ENCODE peak calls at places on chromosomes 11 and 22, in nine cellular contexts. T is SK-N-SH, G is mesendoderm, V is fibroblast of pulmonary artery, Z is epithelial cell of esophagus, U is sigmoid colon, P is GM23248, B is bronchial epithelial cell, H is astrocyte of the spinal cord. Q is an unnamed sample.

GRCh38 chr11:122076721-122077120 is 39.3 kb downstream of the BLID start:
- DNase-seq in B (no peak), H (no peak), G (no peak), U (no peak), P (no peak), V (no peak), Z (no peak), T (no peak), Q (no peak)

GRCh38 chr11:91981995-91982394 is 242.6 kb upstream of the FAT3 start:
- DNase-seq in G (no peak), T (no peak), U (peak; percentile 89), H (peak; percentile 99), V (peak; percentile 97), P (peak; percentile 95), B (peak; percentile 72), Z (peak; percentile 34), Q (peak; percentile 57)

GRCh38 chr22:41551882-41552582 is 7.8 kb upstream of the POLR3H start:
- DNase-seq in T (no peak), G (no peak), B (no peak), Z (no peak), H (no peak), P (no peak), V (no peak), U (no peak), Q (no peak)

GRCh38 chr11:43952401-43953342 is 10.2 kb downstream of the C11orf96 start:
- DNase-seq in U (no peak), H (no peak), T (no peak), B (no peak), Z (no peak), P (peak; percentile 17), V (no peak), G (no peak), Q (no peak)

GRCh38 chr22:23859201-23859600 is 1.5 kb downstream of the SLC2A11 start:
- DNase-seq in B (no peak), U (no peak), H (no peak), G (no peak), P (no peak), T (no peak), V (no peak), Z (no peak), Q (no peak)

GRCh38 chr22:42462016-42462415 is 29.8 kb upstream of the NFAM1 start:
- DNase-seq in U (no peak), V (no peak), B (no peak), T (peak; percentile 58), Z (no peak), G (peak; percentile 83), H (no peak), P (no peak), Q (no peak)

GRCh38 chr11:113554531-113554930 is 79.3 kb upstream of the DRD2 start:
- DNase-seq in Z (peak; percentile 23), P (no peak), U (no peak), B (peak; percentile 71), H (no peak), V (no peak), T (no peak), G (no peak), Q (no peak)

GRCh38 chr11:89495951-89496350 is 4.8 kb upstream of the NOX4 start:
- DNase-seq in Z (peak; percentile 74), H (peak; percentile 95), U (peak; percentile 70), P (peak; percentile 82), V (peak; percentile 88), T (no peak), G (peak; percentile 90), B (peak; percentile 85), Q (no peak)

GRCh38 chr11:802018-802617 is 2.9 kb downstream of the PIDD1 start:
- DNase-seq in T (no peak), V (no peak), P (no peak), G (no peak), Z (no peak), H (no peak), B (no peak), U (no peak), Q (no peak)

GRCh38 chr11:802693-803466 is 2.2 kb downstream of the PIDD1 start:
- DNase-seq in G (no peak), B (no peak), H (no peak), P (no peak), T (no peak), U (no peak), Z (no peak), V (no peak), Q (no peak)

GRCh38 chr11:804599-804964 is 449 bp downstream of the PIDD1 start:
- DNase-seq in B (no peak), T (peak; percentile 55), H (no peak), G (no peak), Z (no peak), P (no peak), U (no peak), V (no peak), Q (no peak)

GRCh38 chr11:803467-803742 is 1.6 kb downstream of the PIDD1 start:
- DNase-seq in T (no peak), U (no peak), G (no peak), P (no peak), H (no peak), V (no peak), Z (no peak), B (no peak), Q (no peak)

GRCh38 chr11:803770-804598 is 1.0 kb downstream of the PIDD1 start:
- DNase-seq in B (peak; percentile 65), H (no peak), G (no peak), T (peak; percentile 65), P (no peak), U (no peak), Z (peak; percentile 77), V (no peak), Q (no peak)
- H3K4me3 ChIP-seq in B (peak overlapping the region; percentile 58), H (peak overlapping the region; percentile 57), G (no peak overlapping the region), T (peak overlapping the region; percentile 62), P (peak overlapping the region; percentile 73), U (peak overlapping the region; percentile 65), Z (peak overlapping the region; percentile 75), V (peak overlapping the region; percentile 58), Q (no peak overlapping the region)

DNA sequence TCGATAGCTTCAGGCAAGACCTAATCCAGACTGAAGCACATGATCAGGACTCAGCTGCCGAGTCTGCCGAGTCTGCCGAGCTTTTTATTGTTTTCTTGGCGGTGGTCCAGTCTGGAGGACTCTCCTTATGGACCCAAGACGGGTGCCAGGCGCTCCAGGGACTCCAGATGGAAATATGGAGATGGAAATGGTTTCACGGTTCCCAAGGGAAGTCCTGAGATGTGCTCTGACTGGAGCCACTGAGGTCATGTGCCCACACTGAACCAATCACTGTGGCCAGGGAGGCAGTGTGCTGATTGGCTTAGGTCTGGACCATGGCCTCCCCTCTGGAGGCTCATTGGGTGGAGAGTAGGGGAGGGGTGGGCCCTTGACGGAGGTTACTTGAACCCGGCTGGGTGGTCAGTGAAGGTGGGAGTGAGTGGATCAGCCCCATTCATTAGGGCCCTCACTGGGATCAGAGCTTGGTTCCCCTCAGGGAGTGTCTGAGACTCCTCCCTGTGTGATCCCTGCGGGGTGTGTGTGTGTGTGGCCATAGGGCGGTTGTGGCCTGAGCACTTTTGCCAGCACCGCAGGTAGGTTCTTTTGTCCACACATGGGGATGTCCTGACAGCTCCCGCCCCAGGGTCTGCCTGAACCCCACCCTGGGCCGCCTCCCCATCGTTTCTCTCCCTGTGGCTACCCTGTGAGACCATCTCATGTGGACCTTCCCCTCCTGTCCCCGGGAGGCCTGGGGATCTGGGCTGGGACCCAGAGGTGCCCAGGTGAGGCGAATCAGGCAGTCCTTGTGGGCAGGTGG is 14.0 kb downstream of the RPS6KA4 start:
- DNase-seq in T (peak; percentile 90), H (no peak), U (no peak), Z (no peak), B (peak; percentile 15), V (no peak), G (peak; percentile 37), P (peak; percentile 18), Q (no peak)
- H3K4me3 ChIP-seq in T (peak overlapping the region; percentile 60), H (no peak overlapping the region), U (no peak overlapping the region), Z (no peak overlapping the region), B (no peak overlapping the region), V (no peak overlapping the region), G (no peak overlapping the region), P (no peak overlapping the region), Q (no peak overlapping the region)

GRCh38 chr11:127056338-127056971 is 55.9 kb upstream of the KIRREL3 start:
- DNase-seq in H (no peak), U (no peak), P (peak; percentile 32), T (peak; percentile 29), Z (no peak), G (peak; percentile 10), V (no peak), B (no peak), Q (peak; percentile 36)
- H3K4me3 ChIP-seq in H (no peak overlapping the region), U (no peak overlapping the region), P (no peak overlapping the region), T (no peak overlapping the region), Z (no peak overlapping the region), G (no peak overlapping the region), V (no peak overlapping the region), B (no peak overlapping the region), Q (no peak overlapping the region)

GRCh38 chr11:9823887-9824385 is 160.1 kb downstream of the SWAP70 start:
- DNase-seq in V (no peak), T (no peak), U (no peak), G (no peak), Z (no peak), H (no peak), B (no peak), P (no peak), Q (no peak)

GRCh38 chr11:9823439-9823838 is 159.6 kb downstream of the SWAP70 start:
- DNase-seq in G (no peak), B (peak; percentile 55), Z (peak; percentile 62), U (no peak), H (no peak), P (peak; percentile 19), V (no peak), T (no peak), Q (no peak)

GRCh38 chr11:9817191-9817590 is 153.3 kb downstream of the SWAP70 start:
- DNase-seq in Z (no peak), T (no peak), H (no peak), G (no peak), U (no peak), P (no peak), B (no peak), V (peak; percentile 15), Q (no peak)

GRCh38 chr11:9820260-9820659 is 156.4 kb downstream of the SWAP70 start:
- DNase-seq in T (no peak), U (no peak), H (no peak), G (peak; percentile 74), Z (no peak), B (peak; percentile 26), P (no peak), V (no peak), Q (no peak)

GRCh38 chr11:9821008-9821752 is 157.3 kb downstream of the SWAP70 start:
- DNase-seq in T (peak; percentile 46), H (peak; percentile 65), G (peak; percentile 79), B (peak; percentile 89), P (peak; percentile 36), Z (peak; percentile 71), U (no peak), V (no peak), Q (no peak)
- H3K4me3 ChIP-seq in T (no peak overlapping the region), H (no peak overlapping the region), G (no peak overlapping the region), B (no peak overlapping the region), P (no peak overlapping the region), Z (no peak overlapping the region), U (no peak overlapping the region), V (no peak overlapping the region), Q (no peak overlapping the region)

DNA sequence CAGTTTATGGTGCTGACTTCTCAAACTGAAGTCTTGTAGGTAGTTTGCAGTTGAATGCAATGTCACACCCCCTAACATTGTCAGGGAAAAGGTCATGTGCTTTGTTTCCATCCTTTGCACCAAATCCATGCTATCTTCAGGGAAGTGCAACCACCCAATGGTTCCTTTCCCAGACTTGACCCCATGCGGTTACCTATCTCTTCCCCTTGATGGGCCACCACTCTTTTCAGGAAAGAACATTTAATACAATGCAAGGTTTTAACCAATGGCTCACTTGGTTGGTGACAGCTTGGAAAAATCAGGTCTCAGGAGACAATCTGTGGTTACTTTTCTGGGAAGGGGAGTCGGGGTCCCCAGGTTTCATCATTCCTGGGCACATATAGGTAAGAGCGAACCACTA is 2.1 kb downstream of the ABTB2 start:
- DNase-seq in Z (no peak), U (no peak), G (peak; percentile 58), V (no peak), H (no peak), B (no peak), P (no peak), T (no peak), Q (no peak)
- H3K4me3 ChIP-seq in Z (no peak overlapping the region), U (peak overlapping the region; percentile 56), G (no peak overlapping the region), V (peak overlapping the region; percentile 71), H (peak overlapping the region; percentile 66), B (no peak overlapping the region), P (peak overlapping the region; percentile 87), T (peak overlapping the region; percentile 72), Q (no peak overlapping the region)

Q was measured in lower leg skin.